ENCODE peak calls at places on chromosomes 13 and 19, in six cellular contexts. Q is IMR-90; U is naive thymus-derived CD4-positive, alpha-beta T cell; K is CD4-positive, alpha-beta memory T cell; C is Panc1; Z is pancreas. F is an unnamed sample.
A peak's percentile ranks its signal among the peaks of the same experiment; 100 is the strongest.

GRCh38 chr13:79427265-79427664 is 21.2 kb upstream of the RBM26 start:
- DNase-seq in Q (no peak), U (no peak), K (no peak), C (no peak), Z (no peak), F (no peak)

GRCh38 chr19:51687791-51688664 is 5.1 kb upstream of the SPACA6 start:
- DNase-seq in Q (peak; percentile 44), U (no peak), K (no peak), C (no peak), Z (peak; percentile 25), F (peak; percentile 25)

GRCh38 chr13:44061876-44062275 is 182.2 kb downstream of the LACC1 start:
- DNase-seq in Q (no peak), U (no peak), K (no peak), C (no peak), Z (no peak), F (no peak)

GRCh38 chr13:20702945-20703784 is at the start of gene IL17D:
- DNase-seq in Q (no peak), U (peak; percentile 36), K (peak; percentile 35), C (no peak), Z (no peak), F (no peak)

GRCh38 chr19:33406521-33407139 is 33.1 kb downstream of the CEBPG start:
- DNase-seq in Q (peak; percentile 39), U (peak; percentile 56), K (peak; percentile 69), C (peak; percentile 43), Z (peak; percentile 44), F (peak; percentile 77)

GRCh38 chr19:31555634-31556215 is 206.5 kb upstream of the TSHZ3 start:
- DNase-seq in Q (no peak), U (no peak), K (no peak), C (no peak), Z (no peak), F (no peak)

GRCh38 chr19:55638864-55639359 is 1.9 kb upstream of the ZNF580 start:
- DNase-seq in Q (peak; percentile 21), U (peak; percentile 55), K (peak; percentile 52), C (no peak), Z (peak; percentile 22), F (no peak)

GRCh38 chr13:102854675-102855074 is 8.8 kb downstream of the ERCC5 start:
- DNase-seq in Q (no peak), U (peak; percentile 14), K (peak; percentile 11), C (no peak), Z (no peak), F (no peak)

GRCh38 chr19:41306394-41306793 is 3.6 kb upstream of the CCDC97 start:
- DNase-seq in Q (no peak), U (no peak), K (no peak), C (no peak), Z (no peak), F (no peak)

GRCh38 chr19:51740356-51740755 is 11.3 kb downstream of the FPR1 start:
- DNase-seq in Q (no peak), U (no peak), K (no peak), C (no peak), Z (no peak), F (no peak)

GRCh38 chr19:45162464-45163143 is 1.8 kb upstream of the NKPD1 start:
- DNase-seq in Q (no peak), U (no peak), K (no peak), C (no peak), Z (no peak), F (no peak)

GRCh38 chr19:367561-367960 is 23.0 kb upstream of the MIER2 start:
- DNase-seq in Q (no peak), U (no peak), K (no peak), C (no peak), Z (no peak), F (no peak)

GRCh38 chr13:30857018-30857417 is 49.1 kb upstream of the MEDAG start:
- DNase-seq in Q (no peak), U (no peak), K (no peak), C (no peak), Z (no peak), F (no peak)

GRCh38 chr19:10256970-10257615 is 5.1 kb downstream of the MRPL4 start:
- DNase-seq in Q (no peak), U (no peak), K (no peak), C (no peak), Z (no peak), F (no peak)

GRCh38 chr19:4267101-4267900 is 11.8 kb upstream of the SHD start:
- DNase-seq in Q (peak; percentile 37), U (peak; percentile 43), K (peak; percentile 57), C (peak; percentile 58), Z (peak; percentile 48), F (peak; percentile 88)

GRCh38 chr19:17830567-17831418 is 9.5 kb upstream of the INSL3 start:
- DNase-seq in Q (peak; percentile 67), U (peak; percentile 22), K (peak; percentile 27), C (peak; percentile 68), Z (peak; percentile 77), F (peak; percentile 68)

GRCh38 chr13:25034173-25034572 is 61.8 kb upstream of the PABPC3 start:
- DNase-seq in Q (no peak), U (no peak), K (no peak), C (no peak), Z (no peak), F (no peak)

GRCh38 chr19:55483681-55484361 is 1.2 kb upstream of the NAT14 start:
- DNase-seq in Q (no peak), U (no peak), K (no peak), C (no peak), Z (no peak), F (no peak)

GRCh38 chr13:39596685-39597084 is 6.3 kb downstream of the LHFPL6 start:
- DNase-seq in Q (no peak), U (no peak), K (no peak), C (no peak), Z (no peak), F (no peak)

GRCh38 chr13:33510350-33510749 is 224.8 kb upstream of the STARD13 start:
- DNase-seq in Q (no peak), U (no peak), K (no peak), C (no peak), Z (no peak), F (no peak)
- H3K4me3 ChIP-seq in Q (no peak overlapping the region), U (no peak overlapping the region), K (no peak overlapping the region), C (no peak overlapping the region), Z (no peak overlapping the region), F (no peak overlapping the region)

GRCh38 chr19:53652476-53652875 is 20.7 kb downstream of the DPRX start:
- DNase-seq in Q (no peak), U (no peak), K (no peak), C (no peak), Z (no peak), F (no peak)
- H3K27ac ChIP-seq in Q (no peak overlapping the region), U (no peak overlapping the region), K (no peak overlapping the region), C (no peak overlapping the region), Z (no peak overlapping the region), F (no peak overlapping the region)

GRCh38 chr13:110301083-110301482 is 5.9 kb downstream of the COL4A1 start:
- DNase-seq in Q (no peak), U (no peak), K (no peak), C (no peak), Z (no peak), F (no peak)

GRCh38 chr13:110300090-110300815 is 6.7 kb downstream of the COL4A1 start:
- DNase-seq in Q (peak; percentile 69), U (no peak), K (no peak), C (no peak), Z (no peak), F (no peak)

GRCh38 chr13:110302986-110303385 is 4.0 kb downstream of the COL4A1 start:
- DNase-seq in Q (no peak), U (no peak), K (no peak), C (no peak), Z (no peak), F (no peak)

GRCh38 chr13:110302154-110302553 is 4.8 kb downstream of the COL4A1 start:
- DNase-seq in Q (no peak), U (no peak), K (no peak), C (no peak), Z (no peak), F (no peak)

DNA sequence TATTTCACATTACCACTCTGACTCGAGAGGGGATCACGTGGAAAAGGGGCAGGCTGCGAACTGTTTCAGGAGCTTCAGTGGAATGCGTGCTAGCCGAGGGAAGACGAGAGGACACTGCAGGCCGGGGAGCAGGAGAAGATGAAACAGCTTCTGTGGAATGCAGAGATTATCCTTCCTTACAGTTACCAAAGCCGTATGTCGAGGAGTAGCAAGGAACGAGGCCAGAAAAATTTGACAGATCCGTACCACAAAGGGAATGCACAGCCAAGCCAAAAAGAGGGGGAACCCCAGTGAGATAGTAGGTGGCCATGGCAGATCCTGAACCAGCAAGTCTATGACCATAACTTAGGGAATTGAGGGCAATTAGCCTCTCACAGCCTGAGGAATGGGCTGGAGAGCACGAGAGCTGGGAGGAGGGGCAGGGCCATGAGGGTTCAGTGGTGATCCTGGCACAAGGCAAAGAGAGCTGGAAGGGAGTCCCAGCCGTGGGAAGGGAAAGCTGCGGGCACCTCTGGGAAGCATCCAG is 5.3 kb downstream of the COL4A1 start:
- DNase-seq in Q (peak; percentile 90), U (no peak), K (no peak), C (no peak), Z (no peak), F (no peak)
- H3K9me3 ChIP-seq in Q (no peaks in the 10 kb centered on the region), U (no peaks in the 10 kb centered on the region), K (no peaks in the 10 kb centered on the region), C (no peaks in the 10 kb centered on the region), Z (no peaks in the 10 kb centered on the region), F (no peaks in the 10 kb centered on the region)

DNA sequence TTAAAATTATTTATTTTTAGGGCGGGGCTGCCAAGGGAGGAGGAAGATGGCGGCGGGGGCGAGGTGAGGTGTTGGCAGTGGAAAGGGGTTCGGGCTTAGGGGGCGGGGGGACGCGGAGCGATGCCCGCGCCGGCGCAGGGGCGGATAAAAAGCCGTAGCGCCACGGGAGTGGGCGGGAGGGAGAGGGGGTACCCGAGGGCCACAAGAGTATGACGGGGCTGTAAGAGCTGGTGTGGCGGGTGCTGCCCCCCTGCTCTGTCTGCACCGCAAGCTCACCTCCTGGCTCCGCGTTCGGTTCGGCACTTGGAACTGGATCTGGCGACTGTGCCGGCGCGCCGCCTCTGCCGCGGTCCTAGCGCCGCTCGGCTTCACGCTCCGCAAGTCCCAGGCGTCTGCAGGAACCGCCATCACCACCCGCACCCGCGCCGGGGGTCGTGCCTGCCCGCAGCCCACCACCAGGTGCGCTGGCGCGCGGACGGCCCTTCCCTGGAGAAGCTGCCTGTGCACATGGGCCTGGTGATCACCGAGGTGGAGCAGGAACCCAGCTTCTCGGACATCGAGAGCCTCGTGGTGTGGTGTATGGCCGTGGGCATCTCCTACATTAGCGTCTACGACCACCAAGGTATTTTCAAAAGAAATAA is 265.2 kb upstream of the SGCG start:
- DNase-seq in Q (peak; percentile 17), U (no peak), K (no peak), C (no peak), Z (peak; percentile 17), F (peak; percentile 41)
- H3K4me3 ChIP-seq in Q (peak overlapping the region; percentile 64), U (no peak overlapping the region), K (no peak overlapping the region), C (peak overlapping the region; percentile 55), Z (peak overlapping the region; percentile 23), F (peak overlapping the region; percentile 97)

GRCh38 chr19:35038623-35039512 is 2.7 kb upstream of the HPN start:
- DNase-seq in Q (no peak), U (no peak), K (no peak), C (no peak), Z (no peak), F (no peak)
- H3K27ac ChIP-seq in Q (no peak overlapping the region), U (no peak overlapping the region), K (no peak overlapping the region), C (no peak overlapping the region), Z (no peak overlapping the region), F (no peak overlapping the region)

GRCh38 chr13:109273326-109273751 is 513.0 kb downstream of the IRS2 start:
- DNase-seq in Q (peak; percentile 29), U (no peak), K (no peak), C (no peak), Z (no peak), F (no peak)
- H3K9me3 ChIP-seq in Q (no peaks in the 10 kb centered on the region), U (no peaks in the 10 kb centered on the region), K (no peaks in the 10 kb centered on the region), C (no peaks in the 10 kb centered on the region), Z (no peaks in the 10 kb centered on the region), F (no peaks in the 10 kb centered on the region)

GRCh38 chr13:28505543-28506135 is 10.7 kb upstream of the FLT1 start:
- DNase-seq in Q (no peak), U (peak; percentile 46), K (no peak), C (no peak), Z (no peak), F (no peak)
- H3K4me3 ChIP-seq in Q (no peak overlapping the region), U (no peak overlapping the region), K (no peak overlapping the region), C (no peak overlapping the region), Z (no peak overlapping the region), F (no peak overlapping the region)

F was measured in iPS DF 6.9.